ENCODE peak calls at places on chromosomes 3 and 15, in six cellular contexts. W is lower lobe of right lung, S is A549, X is small intestine, K is ovary, E is PC-3. N is an unnamed sample. For H3K9me3, the result is how much of the 10 kb centered on the place peaks cover.

GRCh38 chr15:90142216-90143175 is 40.2 kb upstream of the IDH2 start:
- DNase-seq in W (peak), S (no peak), X (no peak), K (no peak), E (no peak), N (no peak)

GRCh38 chr15:92521624-92522008 is 127.9 kb downstream of the ST8SIA2 start:
- DNase-seq in W (peak), S (peak), X (peak), K (peak), E (peak), N (peak)

GRCh38 chr15:41501191-41501917 is 7.7 kb downstream of the ITPKA start:
- DNase-seq in W (no peak), S (no peak), X (no peak), K (no peak), E (no peak), N (no peak)

GRCh38 chr3:153640689-153641308 is 478.8 kb downstream of the RAP2B start:
- DNase-seq in W (no peak), S (no peak), X (peak), K (no peak), E (no peak), N (no peak)

GRCh38 chr3:171334465-171334811 is 125.8 kb downstream of the TNIK start:
- DNase-seq in W (peak), S (no peak), X (peak), K (no peak), E (no peak), N (peak)

GRCh38 chr15:97425596-97425995 is 534.9 kb upstream of the ARRDC4 start:
- DNase-seq in W (no peak), S (no peak), X (no peak), K (no peak), E (no peak), N (no peak)

GRCh38 chr3:132432639-132433038 is 15.3 kb downstream of the DNAJC13 start:
- DNase-seq in W (no peak), S (peak), X (peak), K (no peak), E (peak), N (no peak)

GRCh38 chr15:73626072-73626471 is 7.1 kb downstream of the NPTN start:
- DNase-seq in W (no peak), S (no peak), X (no peak), K (no peak), E (peak), N (no peak)

GRCh38 chr15:40957041-40957555 is 3.8 kb downstream of the CHAC1 start:
- DNase-seq in W (no peak), S (no peak), X (no peak), K (no peak), E (no peak), N (peak)

GRCh38 chr3:14451844-14452533 is 49.6 kb downstream of the SLC6A6 start:
- DNase-seq in W (no peak), S (peak), X (peak), K (peak), E (peak), N (peak)

GRCh38 chr3:134644731-134645514 is 5.9 kb downstream of the KY start:
- DNase-seq in W (no peak), S (no peak), X (peak), K (no peak), E (no peak), N (peak)

GRCh38 chr15:38522922-38523321 is 41.7 kb downstream of the RASGRP1 start:
- DNase-seq in W (no peak), S (no peak), X (no peak), K (no peak), E (no peak), N (no peak)

GRCh38 chr15:44094776-44095175 is 100.3 kb downstream of the FRMD5 start:
- DNase-seq in W (no peak), S (no peak), X (no peak), K (no peak), E (no peak), N (no peak)

GRCh38 chr3:79383402-79384012 is 384.3 kb downstream of the ROBO1 start:
- DNase-seq in W (no peak), S (no peak), X (no peak), K (no peak), E (peak), N (no peak)

GRCh38 chr3:104604326-104605010 is 762.2 kb upstream of the ALCAM start:
- DNase-seq in W (no peak), S (no peak), X (no peak), K (no peak), E (peak), N (no peak)

DNA sequence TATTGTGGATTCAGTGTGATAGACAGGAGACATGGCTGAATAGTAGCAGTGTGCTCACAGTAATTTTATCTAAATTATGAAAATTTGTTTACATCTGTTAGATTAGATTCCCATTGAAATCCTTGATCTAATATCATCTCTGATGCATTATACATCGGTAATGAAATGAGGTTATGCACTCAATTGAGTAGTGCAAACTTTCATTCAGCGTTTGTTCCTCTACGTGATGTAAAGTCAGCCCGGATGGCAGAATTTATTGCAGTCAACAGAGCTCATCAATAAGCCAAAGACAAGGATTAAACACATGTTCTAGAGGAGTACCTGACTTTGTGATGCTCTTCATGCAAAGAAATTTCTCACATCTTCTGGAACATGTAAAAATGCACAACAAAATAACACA is 549.2 kb downstream of the GOLGA6L6 start:
- DNase-seq in W (no peak), S (no peak), X (no peak), K (no peak), E (no peak), N (no peak)
- H3K9me3 ChIP-seq in W (under half), S (under half), X (under half), K (under half), E (under half), N (under half)

GRCh38 chr3:131020122-131020693 is 6.4 kb downstream of the ASTE1 start:
- DNase-seq in W (no peak), S (no peak), X (no peak), K (no peak), E (no peak), N (no peak)

GRCh38 chr3:131028844-131029243 is 2.2 kb downstream of the NEK11 start:
- DNase-seq in W (no peak), S (no peak), X (no peak), K (no peak), E (no peak), N (no peak)

GRCh38 chr3:131026321-131027151 is at the start of the genes ASTE1 and NEK11:
- DNase-seq in W (peak), S (peak), X (peak), K (peak), E (peak), N (peak)

DNA sequence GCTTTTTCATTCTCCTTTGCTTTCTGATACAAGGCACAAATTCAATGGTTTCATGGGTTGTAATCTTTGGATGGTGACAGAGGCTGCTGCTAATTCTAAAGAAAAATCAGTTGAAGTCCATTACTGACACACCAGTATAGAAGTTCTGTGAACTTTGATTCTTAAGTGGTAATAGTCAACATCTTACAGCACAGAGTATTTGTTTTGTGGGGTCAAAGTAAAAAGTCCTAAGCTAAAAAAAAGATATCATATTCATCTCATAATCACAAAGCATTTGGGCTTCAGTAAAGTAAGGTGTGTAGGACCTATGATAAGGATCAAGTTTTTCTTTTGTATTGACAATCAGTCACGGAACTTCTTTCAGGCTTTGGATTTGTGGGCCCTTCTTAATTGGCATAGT is 1.1 kb downstream of the ASTE1 start:
- DNase-seq in W (no peak), S (no peak), X (peak), K (no peak), E (no peak), N (no peak)
- H3K4me3 ChIP-seq in W (peak), S (peak), X (no peak), K (peak), E (peak), N (peak)

DNA sequence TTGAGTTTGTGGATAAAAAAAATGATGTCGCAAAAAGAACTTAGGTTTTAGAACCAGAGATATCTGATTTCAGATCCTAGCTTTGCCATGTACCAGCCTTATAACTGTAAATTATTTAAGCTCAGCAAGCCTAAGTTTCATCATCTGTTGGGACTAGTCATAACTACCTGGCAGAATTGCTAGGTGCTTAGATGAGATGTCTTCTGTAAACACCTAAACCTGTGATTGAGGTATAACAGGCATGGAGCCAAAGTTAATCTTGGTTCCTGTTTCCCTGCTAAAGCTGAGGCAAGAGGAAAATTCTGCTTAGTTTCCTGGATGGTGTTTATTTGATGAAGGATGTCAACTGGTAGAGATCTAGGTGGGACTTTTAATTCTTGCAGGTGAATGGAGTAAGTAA is 331.3 kb upstream of the RBMS3 start:
- DNase-seq in W (no peak), S (no peak), X (no peak), K (no peak), E (peak), N (no peak)
- H3K9me3 ChIP-seq in W (under half), S (under half), X (under half), K (under half), E (under half), N (under half)

GRCh38 chr15:23686466-23687142 is 501 bp downstream of the NDN start:
- DNase-seq in W (no peak), S (no peak), X (no peak), K (no peak), E (no peak), N (no peak)
- H3K4me3 ChIP-seq in W (peak), S (no peak), X (peak), K (peak), E (no peak), N (peak)

DNA sequence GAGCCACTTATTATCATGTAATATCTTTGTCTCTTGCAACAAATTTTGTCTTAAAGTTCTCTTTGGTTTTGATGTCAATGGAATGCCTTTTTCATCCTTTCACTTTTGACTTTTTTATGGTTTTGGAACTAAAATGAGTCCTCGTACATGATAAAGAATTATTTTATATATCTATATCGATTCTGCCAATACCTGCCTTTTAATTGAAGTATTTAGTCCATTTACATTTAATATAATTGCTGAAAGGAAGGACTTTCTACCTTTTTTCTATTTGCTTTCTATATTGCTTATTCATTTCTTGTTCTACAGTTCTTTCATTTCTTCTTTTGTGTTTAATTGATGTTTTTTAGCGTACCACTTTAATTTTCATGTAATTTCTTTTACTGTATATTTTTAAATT is 32.8 kb downstream of the GABRA5 start:
- DNase-seq in W (no peak), S (no peak), X (no peak), K (no peak), E (no peak), N (no peak)
- H3K9me3 ChIP-seq in W (under half), S (under half), X (under half), K (under half), E (under half), N (under half)

DNA sequence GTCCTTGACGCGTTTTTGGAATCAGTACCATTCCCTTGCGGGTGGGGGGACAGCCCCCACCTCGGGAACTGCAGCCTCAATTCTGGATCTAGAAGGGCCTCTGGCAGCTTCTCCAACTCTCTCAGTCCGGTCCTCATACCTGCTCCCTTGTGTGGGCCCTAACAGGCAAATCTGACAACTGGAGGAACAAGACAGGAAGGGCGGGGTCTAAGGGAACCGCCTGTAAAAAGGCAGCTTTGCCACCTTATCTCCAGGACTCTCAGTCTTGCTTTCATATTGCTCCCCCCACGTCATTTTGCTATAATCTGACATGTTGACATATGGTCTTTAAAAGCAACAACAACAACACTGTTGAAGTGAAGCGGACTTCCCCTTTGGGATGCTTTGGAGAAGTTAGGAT is 866 bp upstream of the CHRNB4 start:
- DNase-seq in W (no peak), S (no peak), X (no peak), K (no peak), E (no peak), N (no peak)
- H3K4me3 ChIP-seq in W (no peak), S (no peak), X (no peak), K (no peak), E (no peak), N (no peak)

GRCh38 chr15:81310480-81310879 is 13.5 kb downstream of the STARD5 start:
- DNase-seq in W (no peak), S (no peak), X (no peak), K (no peak), E (no peak), N (no peak)
- H3K9me3 ChIP-seq in W (under half), S (under half), X (under half), K (under half), E (under half), N (under half)

N was measured in psoas muscle.